ENCODE peak calls at places on chromosomes 5 and 9, in five cellular contexts. One of them, this sample, is unnamed.

GRCh38 chr5:160802567-160802966 is 49.4 kb downstream of the ATP10B start:
- DNase-seq in fibroblast of lung: no peak
- DNase-seq in neural progenitor cell: peak; percentile 39
- DNase-seq in osteoblast: no peak
- DNase-seq in MM.1S: peak; percentile 30
- DNase-seq in this sample: no peak

GRCh38 chr5:135759149-135759784 is 75.2 kb upstream of the SLC25A48 start:
- DNase-seq in fibroblast of lung: no peak
- DNase-seq in neural progenitor cell: no peak
- DNase-seq in osteoblast: no peak
- DNase-seq in MM.1S: no peak
- DNase-seq in this sample: no peak

GRCh38 chr5:82092-82491 is 9.9 kb upstream of the PLEKHG4B start:
- DNase-seq in fibroblast of lung: peak; percentile 80
- DNase-seq in neural progenitor cell: peak; percentile 93
- DNase-seq in osteoblast: peak; percentile 87
- DNase-seq in MM.1S: no peak
- DNase-seq in this sample: peak; percentile 29

GRCh38 chr5:102700126-102700851 is 54.8 kb upstream of the PAM start:
- DNase-seq in fibroblast of lung: no peak
- DNase-seq in neural progenitor cell: no peak
- DNase-seq in osteoblast: no peak
- DNase-seq in MM.1S: no peak
- DNase-seq in this sample: no peak

GRCh38 chr9:6565312-6565711 is 80.2 kb downstream of the GLDC start:
- DNase-seq in fibroblast of lung: no peak
- DNase-seq in neural progenitor cell: no peak
- DNase-seq in osteoblast: peak; percentile 56
- DNase-seq in MM.1S: no peak
- DNase-seq in this sample: no peak

GRCh38 chr9:135968601-135969000 is 7.4 kb upstream of the UBAC1 start:
- DNase-seq in fibroblast of lung: no peak
- DNase-seq in neural progenitor cell: no peak
- DNase-seq in osteoblast: no peak
- DNase-seq in MM.1S: no peak
- DNase-seq in this sample: no peak

GRCh38 chr5:150502106-150502505 is 5.8 kb upstream of the NDST1 start:
- DNase-seq in fibroblast of lung: peak; percentile 40
- DNase-seq in neural progenitor cell: no peak
- DNase-seq in osteoblast: peak; percentile 83
- DNase-seq in MM.1S: no peak
- DNase-seq in this sample: no peak

GRCh38 chr9:108184009-108184408 is 671.8 kb downstream of the ACTL7B start:
- DNase-seq in fibroblast of lung: no peak
- DNase-seq in neural progenitor cell: no peak
- DNase-seq in osteoblast: no peak
- DNase-seq in MM.1S: no peak
- DNase-seq in this sample: no peak

GRCh38 chr5:140242099-140242498 is 60.8 kb downstream of the PFDN1 start:
- DNase-seq in fibroblast of lung: no peak
- DNase-seq in neural progenitor cell: no peak
- DNase-seq in osteoblast: peak; percentile 27
- DNase-seq in MM.1S: no peak
- DNase-seq in this sample: no peak

GRCh38 chr5:75281716-75282465 is 45.2 kb upstream of the ANKRD31 start:
- DNase-seq in fibroblast of lung: peak; percentile 13
- DNase-seq in neural progenitor cell: no peak
- DNase-seq in osteoblast: no peak
- DNase-seq in MM.1S: no peak
- DNase-seq in this sample: peak; percentile 67
- H3K4me2 ChIP-seq in fibroblast of lung: no peak overlapping the region
- H3K4me2 ChIP-seq in neural progenitor cell: no peak overlapping the region
- H3K4me2 ChIP-seq in osteoblast: no peak overlapping the region
- H3K4me2 ChIP-seq in MM.1S: no peak overlapping the region
- H3K4me2 ChIP-seq in this sample: no peak overlapping the region

GRCh38 chr9:101367323-101367722 is 17.5 kb downstream of the BAAT start:
- DNase-seq in fibroblast of lung: no peak
- DNase-seq in neural progenitor cell: no peak
- DNase-seq in osteoblast: no peak
- DNase-seq in MM.1S: no peak
- DNase-seq in this sample: no peak

GRCh38 chr9:101365181-101365580 is 19.6 kb downstream of the BAAT start:
- DNase-seq in fibroblast of lung: peak; percentile 31
- DNase-seq in neural progenitor cell: no peak
- DNase-seq in osteoblast: no peak
- DNase-seq in MM.1S: no peak
- DNase-seq in this sample: no peak

GRCh38 chr9:101362450-101362849 is 22.4 kb downstream of the BAAT start:
- DNase-seq in fibroblast of lung: no peak
- DNase-seq in neural progenitor cell: no peak
- DNase-seq in osteoblast: no peak
- DNase-seq in MM.1S: no peak
- DNase-seq in this sample: no peak

GRCh38 chr9:101369286-101369685 is 15.5 kb downstream of the BAAT start:
- DNase-seq in fibroblast of lung: peak; percentile 86
- DNase-seq in neural progenitor cell: no peak
- DNase-seq in osteoblast: peak; percentile 41
- DNase-seq in MM.1S: no peak
- DNase-seq in this sample: no peak

DNA sequence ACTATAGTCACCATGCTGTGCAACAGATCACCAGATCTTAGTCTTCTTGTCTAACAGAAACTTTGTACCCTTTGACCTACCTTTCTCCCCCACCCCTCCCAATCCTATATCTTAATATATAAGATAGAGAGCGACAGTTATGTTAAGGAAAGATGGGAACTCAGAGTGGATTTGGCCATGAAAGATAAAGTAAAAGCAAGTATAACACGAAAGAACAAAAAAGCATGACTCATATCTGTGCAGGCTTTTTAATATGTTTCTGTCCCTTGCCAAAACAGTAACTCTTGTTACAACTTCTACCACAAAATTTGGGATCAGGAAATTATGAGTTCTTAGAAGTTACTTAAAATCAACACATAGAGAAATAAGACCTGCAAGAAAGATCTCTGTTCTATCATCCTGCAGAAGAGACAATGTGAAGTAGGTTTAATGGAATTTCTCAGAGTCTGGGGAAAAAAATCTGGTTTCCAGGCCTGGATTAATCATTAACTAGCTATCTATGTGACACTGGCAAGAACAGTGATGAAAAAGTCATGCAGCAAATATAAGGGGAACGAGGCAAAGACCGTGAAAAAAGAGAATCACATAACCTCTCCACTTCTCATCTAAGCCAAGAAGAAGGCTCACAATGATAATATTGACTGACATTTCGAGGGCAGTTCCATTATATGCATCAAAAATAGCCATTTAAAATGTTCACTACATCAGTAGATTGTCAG is 18.6 kb downstream of the BAAT start:
- DNase-seq in fibroblast of lung: peak; percentile 56
- DNase-seq in neural progenitor cell: no peak
- DNase-seq in osteoblast: peak; percentile 25
- DNase-seq in MM.1S: no peak
- DNase-seq in this sample: no peak
- H3K4me2 ChIP-seq in fibroblast of lung: no peak overlapping the region
- H3K4me2 ChIP-seq in neural progenitor cell: no peak overlapping the region
- H3K4me2 ChIP-seq in osteoblast: no peak overlapping the region
- H3K4me2 ChIP-seq in MM.1S: no peak overlapping the region
- H3K4me2 ChIP-seq in this sample: no peak overlapping the region

GRCh38 chr9:76902395-76902794 is 3.5 kb downstream of the PRUNE2 start:
- DNase-seq in fibroblast of lung: no peak
- DNase-seq in neural progenitor cell: no peak
- DNase-seq in osteoblast: no peak
- DNase-seq in MM.1S: no peak
- DNase-seq in this sample: no peak

GRCh38 chr9:76905984-76906861 is at the start of gene PRUNE2:
- DNase-seq in fibroblast of lung: peak; percentile 92
- DNase-seq in neural progenitor cell: peak; percentile 92
- DNase-seq in osteoblast: peak; percentile 94
- DNase-seq in MM.1S: no peak
- DNase-seq in this sample: peak; percentile 21

GRCh38 chr9:76901801-76902200 is 4.1 kb downstream of the PRUNE2 start:
- DNase-seq in fibroblast of lung: no peak
- DNase-seq in neural progenitor cell: no peak
- DNase-seq in osteoblast: peak; percentile 80
- DNase-seq in MM.1S: no peak
- DNase-seq in this sample: no peak

GRCh38 chr9:76904661-76905457 is 1.1 kb downstream of the PRUNE2 start:
- DNase-seq in fibroblast of lung: no peak
- DNase-seq in neural progenitor cell: no peak
- DNase-seq in osteoblast: no peak
- DNase-seq in MM.1S: no peak
- DNase-seq in this sample: no peak

DNA sequence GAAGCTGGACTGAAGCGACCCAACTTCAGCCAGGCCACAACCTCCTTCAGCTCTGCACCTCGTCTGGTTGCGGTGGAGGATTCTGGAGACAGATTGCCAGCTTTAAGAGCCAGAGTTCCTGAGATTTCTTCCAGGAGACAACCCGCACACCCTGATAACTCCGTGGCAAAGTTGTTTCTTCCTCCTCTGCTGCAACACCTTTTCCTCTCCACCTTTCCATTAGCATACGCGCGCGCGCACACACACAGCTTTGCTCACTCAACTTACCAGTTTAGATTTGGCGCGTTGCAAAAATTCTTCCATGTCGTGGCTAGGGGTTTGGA is 292 bp downstream of the PRUNE2 start:
- DNase-seq in fibroblast of lung: peak; percentile 11
- DNase-seq in neural progenitor cell: no peak
- DNase-seq in osteoblast: no peak
- DNase-seq in MM.1S: no peak
- DNase-seq in this sample: no peak
- H3K4me2 ChIP-seq in fibroblast of lung: peak overlapping the region; percentile 99
- H3K4me2 ChIP-seq in neural progenitor cell: peak overlapping the region; percentile 98
- H3K4me2 ChIP-seq in osteoblast: peak overlapping the region; percentile 87
- H3K4me2 ChIP-seq in MM.1S: no peak overlapping the region
- H3K4me2 ChIP-seq in this sample: peak overlapping the region; percentile 46

GRCh38 chr5:126300293-126300692 is 122.9 kb upstream of the GRAMD2B start:
- DNase-seq in fibroblast of lung: no peak
- DNase-seq in neural progenitor cell: no peak
- DNase-seq in osteoblast: no peak
- DNase-seq in MM.1S: no peak
- DNase-seq in this sample: no peak
- H3K4me2 ChIP-seq in fibroblast of lung: no peak overlapping the region
- H3K4me2 ChIP-seq in neural progenitor cell: no peak overlapping the region
- H3K4me2 ChIP-seq in osteoblast: no peak overlapping the region
- H3K4me2 ChIP-seq in MM.1S: no peak overlapping the region
- H3K4me2 ChIP-seq in this sample: no peak overlapping the region

This sample was measured in PC-3.